ENCODE peak calls at places on chromosomes 1 and 21, in seven cellular contexts. One of them, this sample, is unnamed.
A peak's percentile ranks its signal among the peaks of the same experiment; 100 is the strongest.

GRCh38 chr1:67390041-67390887 is 39.9 kb downstream of the SERBP1 start:
- DNase-seq in GM12878: no peak
- DNase-seq in ovary: no peak
- DNase-seq in right cardiac atrium: no peak
- DNase-seq in WERI-Rb-1: no peak
- DNase-seq in uterus: no peak
- DNase-seq in iPS DF 6.9: no peak
- DNase-seq in this sample: no peak

GRCh38 chr1:111786669-111787207 is 31.0 kb downstream of the DDX20 start:
- DNase-seq in GM12878: no peak
- DNase-seq in ovary: no peak
- DNase-seq in right cardiac atrium: no peak
- DNase-seq in WERI-Rb-1: peak; percentile 75
- DNase-seq in uterus: no peak
- DNase-seq in iPS DF 6.9: no peak
- DNase-seq in this sample: no peak

GRCh38 chr21:44818636-44819011 is 762 bp upstream of the SUMO3 start:
- DNase-seq in GM12878: no peak
- DNase-seq in ovary: no peak
- DNase-seq in right cardiac atrium: no peak
- DNase-seq in WERI-Rb-1: no peak
- DNase-seq in uterus: no peak
- DNase-seq in iPS DF 6.9: no peak
- DNase-seq in this sample: no peak

GRCh38 chr1:232996143-232996542 is 45.7 kb downstream of the NTPCR start:
- DNase-seq in GM12878: no peak
- DNase-seq in ovary: no peak
- DNase-seq in right cardiac atrium: no peak
- DNase-seq in WERI-Rb-1: no peak
- DNase-seq in uterus: no peak
- DNase-seq in iPS DF 6.9: no peak
- DNase-seq in this sample: no peak

GRCh38 chr1:9097947-9098705 is 28.7 kb upstream of the SLC2A5 start:
- DNase-seq in GM12878: no peak
- DNase-seq in ovary: no peak
- DNase-seq in right cardiac atrium: no peak
- DNase-seq in WERI-Rb-1: no peak
- DNase-seq in uterus: no peak
- DNase-seq in iPS DF 6.9: no peak
- DNase-seq in this sample: no peak

GRCh38 chr1:182768973-182769372 is 20.6 kb upstream of the NPL start:
- DNase-seq in GM12878: no peak
- DNase-seq in ovary: no peak
- DNase-seq in right cardiac atrium: no peak
- DNase-seq in WERI-Rb-1: no peak
- DNase-seq in uterus: no peak
- DNase-seq in iPS DF 6.9: no peak
- DNase-seq in this sample: no peak

GRCh38 chr1:228782662-228783414 is 47.6 kb downstream of the RHOU start:
- DNase-seq in GM12878: no peak
- DNase-seq in ovary: no peak
- DNase-seq in right cardiac atrium: no peak
- DNase-seq in WERI-Rb-1: no peak
- DNase-seq in uterus: no peak
- DNase-seq in iPS DF 6.9: no peak
- DNase-seq in this sample: no peak

GRCh38 chr1:7298145-7298544 is 473.0 kb upstream of the VAMP3 start:
- DNase-seq in GM12878: no peak
- DNase-seq in ovary: no peak
- DNase-seq in right cardiac atrium: no peak
- DNase-seq in WERI-Rb-1: no peak
- DNase-seq in uterus: no peak
- DNase-seq in iPS DF 6.9: no peak
- DNase-seq in this sample: no peak

GRCh38 chr1:46411601-46412341 is 17.7 kb downstream of the FAAH start:
- DNase-seq in GM12878: no peak
- DNase-seq in ovary: no peak
- DNase-seq in right cardiac atrium: no peak
- DNase-seq in WERI-Rb-1: peak; percentile 53
- DNase-seq in uterus: no peak
- DNase-seq in iPS DF 6.9: no peak
- DNase-seq in this sample: no peak

DNA sequence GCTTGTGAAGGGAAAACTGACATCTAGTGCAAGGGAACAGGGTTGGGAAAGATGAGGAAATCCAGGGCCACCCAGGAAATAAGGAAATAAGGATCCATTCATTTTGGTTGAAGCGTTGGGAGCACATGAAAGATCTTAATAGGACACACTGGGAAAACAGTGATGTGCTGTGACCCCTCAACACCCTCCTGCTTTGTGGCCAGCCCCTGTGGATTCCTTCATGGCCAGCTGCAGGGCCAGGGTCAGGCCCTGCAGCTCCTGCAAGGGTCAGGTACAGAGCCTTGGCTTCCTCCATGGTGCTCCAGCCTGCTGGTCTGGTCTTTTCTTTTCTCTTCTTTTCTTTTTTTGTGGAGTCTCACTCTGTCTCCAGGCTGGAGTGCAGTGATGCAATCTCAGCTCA is 18.8 kb upstream of the PIGM start:
- DNase-seq in GM12878: no peak
- DNase-seq in ovary: no peak
- DNase-seq in right cardiac atrium: no peak
- DNase-seq in WERI-Rb-1: no peak
- DNase-seq in uterus: no peak
- DNase-seq in iPS DF 6.9: no peak
- DNase-seq in this sample: no peak
- H3K27me3 ChIP-seq in GM12878: peaks cover 8% of the 10 kb centered on the region
- H3K27me3 ChIP-seq in ovary: no peaks in the 10 kb centered on the region
- H3K27me3 ChIP-seq in right cardiac atrium: no peaks in the 10 kb centered on the region
- H3K27me3 ChIP-seq in WERI-Rb-1: peaks cover 30% of the 10 kb centered on the region
- H3K27me3 ChIP-seq in uterus: no peaks in the 10 kb centered on the region
- H3K27me3 ChIP-seq in iPS DF 6.9: no peaks in the 10 kb centered on the region
- H3K27me3 ChIP-seq in this sample: no peaks in the 10 kb centered on the region

GRCh38 chr21:42796327-42797062 is 82.8 kb downstream of the WDR4 start:
- DNase-seq in GM12878: no peak
- DNase-seq in ovary: no peak
- DNase-seq in right cardiac atrium: no peak
- DNase-seq in WERI-Rb-1: no peak
- DNase-seq in uterus: no peak
- DNase-seq in iPS DF 6.9: no peak
- DNase-seq in this sample: no peak

GRCh38 chr21:42799516-42799915 is 79.8 kb downstream of the WDR4 start:
- DNase-seq in GM12878: peak; percentile 26
- DNase-seq in ovary: no peak
- DNase-seq in right cardiac atrium: no peak
- DNase-seq in WERI-Rb-1: no peak
- DNase-seq in uterus: no peak
- DNase-seq in iPS DF 6.9: no peak
- DNase-seq in this sample: no peak

GRCh38 chr21:42799948-42800347 is 79.4 kb downstream of the WDR4 start:
- DNase-seq in GM12878: no peak
- DNase-seq in ovary: no peak
- DNase-seq in right cardiac atrium: no peak
- DNase-seq in WERI-Rb-1: no peak
- DNase-seq in uterus: no peak
- DNase-seq in iPS DF 6.9: no peak
- DNase-seq in this sample: no peak

GRCh38 chr21:42798106-42798505 is 81.2 kb downstream of the WDR4 start:
- DNase-seq in GM12878: no peak
- DNase-seq in ovary: no peak
- DNase-seq in right cardiac atrium: no peak
- DNase-seq in WERI-Rb-1: no peak
- DNase-seq in uterus: no peak
- DNase-seq in iPS DF 6.9: no peak
- DNase-seq in this sample: no peak

GRCh38 chr21:42797522-42797921 is 81.8 kb downstream of the WDR4 start:
- DNase-seq in GM12878: no peak
- DNase-seq in ovary: no peak
- DNase-seq in right cardiac atrium: no peak
- DNase-seq in WERI-Rb-1: no peak
- DNase-seq in uterus: no peak
- DNase-seq in iPS DF 6.9: no peak
- DNase-seq in this sample: no peak
- H3K27me3 ChIP-seq in GM12878: no peaks in the 10 kb centered on the region
- H3K27me3 ChIP-seq in ovary: no peaks in the 10 kb centered on the region
- H3K27me3 ChIP-seq in right cardiac atrium: no peaks in the 10 kb centered on the region
- H3K27me3 ChIP-seq in WERI-Rb-1: no peaks in the 10 kb centered on the region
- H3K27me3 ChIP-seq in uterus: no peaks in the 10 kb centered on the region
- H3K27me3 ChIP-seq in iPS DF 6.9: no peaks in the 10 kb centered on the region
- H3K27me3 ChIP-seq in this sample: no peaks in the 10 kb centered on the region

GRCh38 chr1:117241512-117241911 is 30.8 kb upstream of the VTCN1 start:
- DNase-seq in GM12878: no peak
- DNase-seq in ovary: no peak
- DNase-seq in right cardiac atrium: no peak
- DNase-seq in WERI-Rb-1: no peak
- DNase-seq in uterus: no peak
- DNase-seq in iPS DF 6.9: no peak
- DNase-seq in this sample: no peak
- H3K27me3 ChIP-seq in GM12878: no peaks in the 10 kb centered on the region
- H3K27me3 ChIP-seq in ovary: no peaks in the 10 kb centered on the region
- H3K27me3 ChIP-seq in right cardiac atrium: no peaks in the 10 kb centered on the region
- H3K27me3 ChIP-seq in WERI-Rb-1: no peaks in the 10 kb centered on the region
- H3K27me3 ChIP-seq in uterus: no peaks in the 10 kb centered on the region
- H3K27me3 ChIP-seq in iPS DF 6.9: no peaks in the 10 kb centered on the region
- H3K27me3 ChIP-seq in this sample: no peaks in the 10 kb centered on the region

DNA sequence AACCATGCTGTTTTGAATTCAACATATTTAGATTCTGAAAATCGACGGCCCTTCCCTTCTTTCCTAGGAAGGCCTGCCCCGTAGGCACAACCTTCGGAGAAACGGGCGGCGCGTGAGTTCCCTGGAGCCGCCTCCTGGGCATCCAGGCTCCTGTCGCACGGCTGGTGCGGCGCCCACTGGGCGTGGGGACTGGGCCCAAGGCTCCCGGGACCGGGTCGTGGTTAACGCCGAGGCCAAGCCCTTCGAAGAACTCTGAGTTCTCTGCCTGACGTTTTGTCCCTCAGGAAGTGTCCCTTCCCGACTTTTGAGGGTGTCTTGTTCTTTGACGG is 19.2 kb upstream of the TBX15 start:
- DNase-seq in GM12878: no peak
- DNase-seq in ovary: no peak
- DNase-seq in right cardiac atrium: no peak
- DNase-seq in WERI-Rb-1: no peak
- DNase-seq in uterus: no peak
- DNase-seq in iPS DF 6.9: no peak
- DNase-seq in this sample: no peak
- H3K27me3 ChIP-seq in GM12878: peaks cover 12% of the 10 kb centered on the region
- H3K27me3 ChIP-seq in ovary: no peaks in the 10 kb centered on the region
- H3K27me3 ChIP-seq in right cardiac atrium: no peaks in the 10 kb centered on the region
- H3K27me3 ChIP-seq in WERI-Rb-1: peaks cover 29% of the 10 kb centered on the region
- H3K27me3 ChIP-seq in uterus: peaks cover 20% of the 10 kb centered on the region
- H3K27me3 ChIP-seq in iPS DF 6.9: peaks cover 61% of the 10 kb centered on the region
- H3K27me3 ChIP-seq in this sample: peaks cover 2% of the 10 kb centered on the region

GRCh38 chr1:202713110-202713509 is 2.9 kb upstream of the SYT2 start:
- DNase-seq in GM12878: no peak
- DNase-seq in ovary: peak; percentile 3
- DNase-seq in right cardiac atrium: no peak
- DNase-seq in WERI-Rb-1: no peak
- DNase-seq in uterus: no peak
- DNase-seq in iPS DF 6.9: no peak
- DNase-seq in this sample: no peak
- H3K27me3 ChIP-seq in GM12878: peaks cover 17% of the 10 kb centered on the region
- H3K27me3 ChIP-seq in ovary: no peaks in the 10 kb centered on the region
- H3K27me3 ChIP-seq in right cardiac atrium: no peaks in the 10 kb centered on the region
- H3K27me3 ChIP-seq in WERI-Rb-1: peaks cover 8% of the 10 kb centered on the region
- H3K27me3 ChIP-seq in uterus: peaks cover 7% of the 10 kb centered on the region
- H3K27me3 ChIP-seq in iPS DF 6.9: peaks cover 2% of the 10 kb centered on the region
- H3K27me3 ChIP-seq in this sample: peaks cover 3% of the 10 kb centered on the region